ENCODE peak calls at places on chromosomes 13 and 19, in ten cellular contexts. One of them, this sample, is unnamed.

GRCh38 chr19:48501961-48502719 is 9.5 kb downstream of the LMTK3 start:
- DNase-seq in heart left ventricle: no peak
- DNase-seq in adrenal gland: peak; percentile 85
- DNase-seq in GM12878: peak; percentile 59
- DNase-seq in A549: peak; percentile 88
- DNase-seq in body of pancreas: peak; percentile 98
- DNase-seq in breast epithelium: peak; percentile 98
- DNase-seq in NB4: peak; percentile 99
- DNase-seq in gastrocnemius medialis: no peak
- DNase-seq in uterus: no peak
- DNase-seq in this sample: peak; percentile 72

GRCh38 chr13:35630551-35631275 is 154.2 kb upstream of the MAB21L1 start:
- DNase-seq in heart left ventricle: no peak
- DNase-seq in gastrocnemius medialis: no peak
- DNase-seq in A549: peak; percentile 15
- DNase-seq in uterus: no peak
- DNase-seq in body of pancreas: no peak
- DNase-seq in breast epithelium: no peak
- DNase-seq in NB4: peak; percentile 52
- DNase-seq in GM12878: no peak
- DNase-seq in adrenal gland: peak; percentile 29
- DNase-seq in this sample: no peak

GRCh38 chr13:45242070-45242469 is 41.2 kb upstream of the KCTD4 start:
- DNase-seq in gastrocnemius medialis: no peak
- DNase-seq in heart left ventricle: no peak
- DNase-seq in NB4: no peak
- DNase-seq in adrenal gland: peak; percentile 49
- DNase-seq in A549: no peak
- DNase-seq in breast epithelium: no peak
- DNase-seq in body of pancreas: peak; percentile 58
- DNase-seq in GM12878: no peak
- DNase-seq in uterus: no peak
- DNase-seq in this sample: no peak

GRCh38 chr19:51123381-51124186 is 1.1 kb upstream of the SIGLEC9 start:
- DNase-seq in breast epithelium: no peak
- DNase-seq in GM12878: no peak
- DNase-seq in gastrocnemius medialis: no peak
- DNase-seq in uterus: no peak
- DNase-seq in heart left ventricle: no peak
- DNase-seq in adrenal gland: peak; percentile 48
- DNase-seq in A549: no peak
- DNase-seq in body of pancreas: no peak
- DNase-seq in NB4: peak; percentile 85
- DNase-seq in this sample: no peak

GRCh38 chr19:19552811-19553210 is 14.7 kb downstream of the CILP2 start:
- DNase-seq in NB4: peak; percentile 59
- DNase-seq in breast epithelium: no peak
- DNase-seq in body of pancreas: peak; percentile 29
- DNase-seq in heart left ventricle: no peak
- DNase-seq in GM12878: no peak
- DNase-seq in gastrocnemius medialis: no peak
- DNase-seq in uterus: no peak
- DNase-seq in A549: peak; percentile 58
- DNase-seq in adrenal gland: peak; percentile 24
- DNase-seq in this sample: no peak

GRCh38 chr19:7852851-7853759 is 21.1 kb downstream of the PRR36 start:
- DNase-seq in breast epithelium: peak; percentile 59
- DNase-seq in uterus: peak; percentile 46
- DNase-seq in GM12878: no peak
- DNase-seq in body of pancreas: peak; percentile 97
- DNase-seq in adrenal gland: peak; percentile 95
- DNase-seq in heart left ventricle: peak; percentile 53
- DNase-seq in A549: peak; percentile 78
- DNase-seq in NB4: peak; percentile 80
- DNase-seq in gastrocnemius medialis: no peak
- DNase-seq in this sample: no peak

GRCh38 chr19:45500918-45501729 is 2.9 kb downstream of the PPM1N start:
- DNase-seq in adrenal gland: no peak
- DNase-seq in heart left ventricle: no peak
- DNase-seq in GM12878: no peak
- DNase-seq in body of pancreas: no peak
- DNase-seq in NB4: no peak
- DNase-seq in A549: no peak
- DNase-seq in gastrocnemius medialis: no peak
- DNase-seq in uterus: no peak
- DNase-seq in breast epithelium: no peak
- DNase-seq in this sample: no peak

GRCh38 chr13:26019241-26019640 is 32.6 kb downstream of the SHISA2 start:
- DNase-seq in body of pancreas: no peak
- DNase-seq in GM12878: no peak
- DNase-seq in NB4: no peak
- DNase-seq in adrenal gland: no peak
- DNase-seq in breast epithelium: no peak
- DNase-seq in A549: no peak
- DNase-seq in gastrocnemius medialis: no peak
- DNase-seq in uterus: no peak
- DNase-seq in heart left ventricle: no peak
- DNase-seq in this sample: no peak

GRCh38 chr13:37476874-37477273 is 121.7 kb downstream of the POSTN start:
- DNase-seq in A549: no peak
- DNase-seq in gastrocnemius medialis: no peak
- DNase-seq in uterus: no peak
- DNase-seq in adrenal gland: no peak
- DNase-seq in GM12878: no peak
- DNase-seq in NB4: no peak
- DNase-seq in body of pancreas: no peak
- DNase-seq in heart left ventricle: no peak
- DNase-seq in breast epithelium: no peak
- DNase-seq in this sample: no peak

GRCh38 chr13:106530209-106530906 is 5.1 kb downstream of the EFNB2 start:
- DNase-seq in gastrocnemius medialis: no peak
- DNase-seq in heart left ventricle: no peak
- DNase-seq in breast epithelium: no peak
- DNase-seq in A549: no peak
- DNase-seq in body of pancreas: no peak
- DNase-seq in GM12878: no peak
- DNase-seq in adrenal gland: no peak
- DNase-seq in NB4: no peak
- DNase-seq in uterus: no peak
- DNase-seq in this sample: no peak

GRCh38 chr13:65468628-65469027 is 1761.5 kb downstream of the PCDH9 start:
- DNase-seq in gastrocnemius medialis: no peak
- DNase-seq in A549: no peak
- DNase-seq in heart left ventricle: no peak
- DNase-seq in body of pancreas: no peak
- DNase-seq in uterus: no peak
- DNase-seq in breast epithelium: no peak
- DNase-seq in GM12878: no peak
- DNase-seq in NB4: peak; percentile 8
- DNase-seq in adrenal gland: no peak
- DNase-seq in this sample: no peak

GRCh38 chr19:6465006-6465405 is 935 bp downstream of the CRB3 start:
- DNase-seq in GM12878: no peak
- DNase-seq in body of pancreas: no peak
- DNase-seq in breast epithelium: no peak
- DNase-seq in heart left ventricle: no peak
- DNase-seq in uterus: no peak
- DNase-seq in A549: no peak
- DNase-seq in adrenal gland: no peak
- DNase-seq in gastrocnemius medialis: no peak
- DNase-seq in NB4: no peak
- DNase-seq in this sample: no peak

GRCh38 chr13:32022292-32022691 is 9.3 kb upstream of the FRY start:
- DNase-seq in GM12878: no peak
- DNase-seq in A549: no peak
- DNase-seq in heart left ventricle: peak; percentile 40
- DNase-seq in adrenal gland: no peak
- DNase-seq in NB4: no peak
- DNase-seq in gastrocnemius medialis: no peak
- DNase-seq in body of pancreas: no peak
- DNase-seq in uterus: peak; percentile 49
- DNase-seq in breast epithelium: no peak
- DNase-seq in this sample: no peak

GRCh38 chr19:1168562-1168873 is 5.5 kb downstream of the SBNO2 start:
- DNase-seq in NB4: no peak
- DNase-seq in uterus: no peak
- DNase-seq in body of pancreas: no peak
- DNase-seq in GM12878: no peak
- DNase-seq in breast epithelium: no peak
- DNase-seq in A549: no peak
- DNase-seq in heart left ventricle: no peak
- DNase-seq in gastrocnemius medialis: no peak
- DNase-seq in adrenal gland: no peak
- DNase-seq in this sample: no peak

GRCh38 chr19:1167687-1168561 is 6.1 kb downstream of the SBNO2 start:
- DNase-seq in heart left ventricle: no peak
- DNase-seq in gastrocnemius medialis: no peak
- DNase-seq in uterus: no peak
- DNase-seq in GM12878: no peak
- DNase-seq in adrenal gland: peak; percentile 73
- DNase-seq in NB4: no peak
- DNase-seq in breast epithelium: no peak
- DNase-seq in A549: no peak
- DNase-seq in body of pancreas: peak; percentile 6
- DNase-seq in this sample: peak; percentile 85

GRCh38 chr19:1170938-1171754 is 2.9 kb downstream of the SBNO2 start:
- DNase-seq in uterus: no peak
- DNase-seq in breast epithelium: no peak
- DNase-seq in adrenal gland: no peak
- DNase-seq in NB4: no peak
- DNase-seq in gastrocnemius medialis: no peak
- DNase-seq in body of pancreas: peak; percentile 39
- DNase-seq in heart left ventricle: no peak
- DNase-seq in A549: no peak
- DNase-seq in GM12878: no peak
- DNase-seq in this sample: peak; percentile 88

GRCh38 chr19:1169921-1170885 is 3.9 kb downstream of the SBNO2 start:
- DNase-seq in breast epithelium: peak; percentile 76
- DNase-seq in GM12878: no peak
- DNase-seq in body of pancreas: peak; percentile 42
- DNase-seq in gastrocnemius medialis: no peak
- DNase-seq in A549: no peak
- DNase-seq in uterus: peak; percentile 90
- DNase-seq in NB4: no peak
- DNase-seq in heart left ventricle: no peak
- DNase-seq in adrenal gland: peak; percentile 95
- DNase-seq in this sample: no peak

GRCh38 chr19:1168877-1169791 is 4.9 kb downstream of the SBNO2 start:
- DNase-seq in NB4: no peak
- DNase-seq in gastrocnemius medialis: no peak
- DNase-seq in body of pancreas: peak; percentile 55
- DNase-seq in breast epithelium: no peak
- DNase-seq in heart left ventricle: no peak
- DNase-seq in A549: no peak
- DNase-seq in uterus: peak; percentile 64
- DNase-seq in adrenal gland: peak; percentile 95
- DNase-seq in GM12878: no peak
- DNase-seq in this sample: no peak
- TF ChIP-seq POLR2A in NB4: no peak
- TF ChIP-seq POLR2A in gastrocnemius medialis: peak; percentile 31
- TF ChIP-seq POLR2A in body of pancreas: peak; percentile 31
- TF ChIP-seq POLR2A in breast epithelium: no peak
- TF ChIP-seq POLR2A in heart left ventricle: no peak
- TF ChIP-seq POLR2A in A549: peak; percentile 11
- TF ChIP-seq POLR2A in uterus: peak; percentile 30
- TF ChIP-seq POLR2A in adrenal gland: peak; percentile 96
- TF ChIP-seq POLR2A in GM12878: no peak
- TF ChIP-seq POLR2A in this sample: no peak

GRCh38 chr13:48826039-48826438 is 149.7 kb upstream of the FNDC3A start:
- DNase-seq in breast epithelium: no peak
- DNase-seq in heart left ventricle: no peak
- DNase-seq in GM12878: no peak
- DNase-seq in A549: no peak
- DNase-seq in adrenal gland: no peak
- DNase-seq in gastrocnemius medialis: no peak
- DNase-seq in body of pancreas: no peak
- DNase-seq in uterus: no peak
- DNase-seq in NB4: no peak
- DNase-seq in this sample: no peak
- H3K4me3 ChIP-seq in breast epithelium: no peak overlapping the region
- H3K4me3 ChIP-seq in heart left ventricle: no peak overlapping the region
- H3K4me3 ChIP-seq in GM12878: no peak overlapping the region
- H3K4me3 ChIP-seq in A549: no peak overlapping the region
- H3K4me3 ChIP-seq in adrenal gland: no peak overlapping the region
- H3K4me3 ChIP-seq in gastrocnemius medialis: no peak overlapping the region
- H3K4me3 ChIP-seq in body of pancreas: no peak overlapping the region
- H3K4me3 ChIP-seq in uterus: no peak overlapping the region
- H3K4me3 ChIP-seq in NB4: no peak overlapping the region
- H3K4me3 ChIP-seq in this sample: no peak overlapping the region

GRCh38 chr13:114118763-114119123 is 13.7 kb downstream of the RASA3 start:
- DNase-seq in breast epithelium: no peak
- DNase-seq in body of pancreas: peak; percentile 75
- DNase-seq in gastrocnemius medialis: no peak
- DNase-seq in NB4: no peak
- DNase-seq in GM12878: no peak
- DNase-seq in heart left ventricle: no peak
- DNase-seq in A549: peak; percentile 55
- DNase-seq in uterus: no peak
- DNase-seq in adrenal gland: no peak
- DNase-seq in this sample: no peak
- TF ChIP-seq POLR2A in breast epithelium: no peak
- TF ChIP-seq POLR2A in body of pancreas: peak; percentile 14
- TF ChIP-seq POLR2A in gastrocnemius medialis: no peak
- TF ChIP-seq POLR2A in NB4: no peak
- TF ChIP-seq POLR2A in GM12878: no peak
- TF ChIP-seq POLR2A in heart left ventricle: no peak
- TF ChIP-seq POLR2A in A549: no peak
- TF ChIP-seq POLR2A in uterus: no peak
- TF ChIP-seq POLR2A in adrenal gland: no peak
- TF ChIP-seq POLR2A in this sample: no peak

DNA sequence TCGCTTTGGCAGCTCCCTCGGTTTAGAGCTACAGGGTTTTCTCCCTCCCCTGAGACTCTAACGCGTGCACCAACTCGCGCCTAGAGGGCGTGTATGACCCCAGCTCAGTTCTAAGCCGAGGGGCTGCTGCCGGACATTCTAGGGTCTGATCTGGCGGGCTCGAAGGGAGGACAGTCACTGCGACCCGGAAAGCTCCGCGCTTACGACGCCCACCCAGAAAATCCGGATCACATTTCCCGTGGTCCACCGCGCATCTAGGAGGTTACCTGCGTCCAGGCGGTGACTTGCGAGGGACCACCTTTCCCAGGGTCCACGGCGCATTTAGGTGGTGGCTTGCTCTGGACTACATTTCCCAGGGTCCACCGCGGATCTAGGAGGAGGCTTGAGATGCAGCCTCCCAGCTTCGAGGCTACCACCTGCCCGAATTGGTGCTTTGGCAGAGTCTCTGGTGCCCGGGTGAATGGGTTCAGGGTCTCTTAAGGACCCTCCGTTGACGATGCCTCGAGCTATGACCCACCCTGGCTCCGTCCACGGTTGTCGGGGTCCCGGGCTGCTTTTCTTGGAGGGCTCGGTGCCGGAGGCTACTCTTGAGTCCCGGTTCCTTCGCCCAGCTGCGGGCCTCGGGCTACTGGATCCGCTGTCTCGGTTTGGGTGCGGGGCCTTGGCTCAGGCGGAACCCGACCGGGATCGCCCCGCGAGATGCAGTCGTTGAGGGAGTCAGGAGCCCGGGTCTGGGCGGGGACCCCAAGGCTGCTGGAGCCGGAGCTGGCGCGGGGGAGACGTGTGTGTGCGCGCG is 30.5 kb downstream of the ZNF146 start:
- DNase-seq in gastrocnemius medialis: no peak
- DNase-seq in uterus: no peak
- DNase-seq in adrenal gland: no peak
- DNase-seq in body of pancreas: peak; percentile 26
- DNase-seq in breast epithelium: no peak
- DNase-seq in NB4: no peak
- DNase-seq in heart left ventricle: no peak
- DNase-seq in GM12878: no peak
- DNase-seq in A549: no peak
- DNase-seq in this sample: no peak
- H3K4me3 ChIP-seq in gastrocnemius medialis: peak overlapping the region; percentile 16
- H3K4me3 ChIP-seq in uterus: peak overlapping the region; percentile 24
- H3K4me3 ChIP-seq in adrenal gland: no peak overlapping the region
- H3K4me3 ChIP-seq in body of pancreas: no peak overlapping the region
- H3K4me3 ChIP-seq in breast epithelium: peak overlapping the region; percentile 52
- H3K4me3 ChIP-seq in NB4: no peak overlapping the region
- H3K4me3 ChIP-seq in heart left ventricle: peak overlapping the region; percentile 40
- H3K4me3 ChIP-seq in GM12878: no peak overlapping the region
- H3K4me3 ChIP-seq in A549: no peak overlapping the region
- H3K4me3 ChIP-seq in this sample: no peak overlapping the region

This sample was measured in lower leg skin.